ENCODE peak calls at places on chromosomes 4 and X, in nine cellular contexts. H, O, B, I, J, K, Q, A and U are unnamed samples.

GRCh38 chr4:8283631-8284121 is 14.1 kb downstream of the HTRA3 start:
- DNase-seq in O (no peak), H (no peak), Q (no peak), B (no peak), A (peak; percentile 66), J (no peak), K (no peak), I (no peak), U (peak; percentile 77)

GRCh38 chr4:96472103-96472867 is 632.4 kb downstream of the PDHA2 start:
- DNase-seq in Q (no peak), B (no peak), J (no peak), I (no peak), A (no peak), K (no peak), H (no peak), O (no peak), U (no peak)

GRCh38 chrX:37753384-37753783 is 26.5 kb upstream of the CYBB start:
- DNase-seq in A (no peak), Q (no peak), K (no peak), I (no peak), J (no peak), B (no peak), O (no peak), H (no peak), U (no peak)

GRCh38 chr4:26183017-26183416 is 137.8 kb upstream of the RBPJ start:
- DNase-seq in J (no peak), A (no peak), B (no peak), I (no peak), O (no peak), H (no peak), K (peak; percentile 76), Q (no peak), U (no peak)

GRCh38 chr4:140252144-140252741 is 98.3 kb upstream of the MAML3 start:
- DNase-seq in Q (no peak), H (peak; percentile 46), B (peak; percentile 10), K (peak; percentile 21), J (no peak), O (no peak), A (no peak), I (peak; percentile 47), U (peak; percentile 81)

GRCh38 chrX:155938132-155938531 is 57.0 kb downstream of the VAMP7 start:
- DNase-seq in Q (no peak), B (no peak), A (no peak), K (no peak), I (no peak), O (no peak), J (no peak), H (no peak), U (no peak)

GRCh38 chrX:130321550-130321949 is 18.2 kb upstream of the SLC25A14 start:
- DNase-seq in Q (no peak), B (no peak), K (no peak), A (no peak), I (no peak), H (no peak), J (no peak), O (peak; percentile 5), U (no peak)

GRCh38 chr4:173264245-173264959 is 69.8 kb downstream of the HMGB2 start:
- DNase-seq in Q (no peak), O (no peak), H (peak; percentile 31), B (peak; percentile 8), J (no peak), A (no peak), K (no peak), I (no peak), U (peak; percentile 20)

GRCh38 chrX:38175140-38175539 is 45.5 kb downstream of the SRPX start:
- DNase-seq in O (peak; percentile 3), B (no peak), A (no peak), H (peak; percentile 27), I (peak; percentile 53), Q (no peak), J (no peak), K (peak; percentile 66), U (peak; percentile 75)

GRCh38 chr4:37934096-37934495 is 26.1 kb upstream of the PTTG2 start:
- DNase-seq in J (no peak), A (no peak), H (no peak), K (no peak), I (no peak), O (no peak), B (no peak), Q (no peak), U (no peak)

GRCh38 chr4:132062611-132063239 is 1086.4 kb upstream of the PCDH10 start:
- DNase-seq in I (peak; percentile 3), K (no peak), Q (no peak), J (no peak), B (no peak), O (no peak), A (no peak), H (no peak), U (no peak)

GRCh38 chr4:16686195-16686594 is 212.2 kb downstream of the LDB2 start:
- DNase-seq in O (no peak), H (no peak), K (peak; percentile 42), B (no peak), J (no peak), A (no peak), I (no peak), Q (no peak), U (no peak)

GRCh38 chr4:38774181-38774580 is 8.6 kb downstream of the TLR10 start:
- DNase-seq in J (no peak), A (no peak), K (peak; percentile 28), Q (no peak), I (no peak), H (no peak), O (no peak), B (no peak), U (no peak)

GRCh38 chr4:183008492-183008891 is 90.6 kb upstream of the WWC2 start:
- DNase-seq in A (no peak), Q (no peak), O (no peak), I (no peak), H (no peak), J (no peak), B (no peak), K (no peak), U (peak; percentile 79)

GRCh38 chrX:129678176-129678880 is 23.6 kb upstream of the APLN start:
- DNase-seq in A (peak; percentile 89), K (peak; percentile 81), J (no peak), O (no peak), B (peak; percentile 52), H (peak; percentile 61), Q (no peak), I (peak; percentile 37), U (no peak)

GRCh38 chrX:113400193-113400704 is 559.6 kb upstream of the AMOT start:
- DNase-seq in B (no peak), H (no peak), K (peak; percentile 6), O (no peak), A (no peak), J (no peak), I (peak; percentile 26), Q (no peak), U (peak; percentile 56)

GRCh38 chr4:26032142-26032541 is 118.1 kb downstream of the SMIM20 start:
- DNase-seq in B (no peak), Q (no peak), H (no peak), A (no peak), K (peak; percentile 58), O (no peak), J (no peak), I (no peak), U (no peak)

GRCh38 chrX:54529559-54530357 is at the start of gene GNL3L:
- DNase-seq in B (peak; percentile 76), H (peak; percentile 90), A (peak; percentile 94), I (peak; percentile 87), Q (peak; percentile 77), O (peak; percentile 49), K (peak; percentile 83), J (peak; percentile 83), U (peak; percentile 94)

GRCh38 chr4:4480685-4481393 is 61.0 kb downstream of the STX18 start:
- DNase-seq in Q (no peak), O (no peak), K (no peak), B (no peak), H (no peak), A (no peak), I (no peak), J (no peak), U (no peak)
- TF ChIP-seq CTCF in Q (peak; percentile 23), O (peak; percentile 37), K (peak; percentile 53), B (no peak), H (no peak), A (no peak), I (peak; percentile 63), J (no peak), U (peak; percentile 67)

GRCh38 chrX:97400492-97400891 is 516.8 kb downstream of the RPA4 start:
- DNase-seq in H (no peak), I (no peak), B (no peak), O (no peak), J (no peak), A (no peak), Q (no peak), K (peak; percentile 31), U (no peak)

GRCh38 chrX:97397371-97397770 is 513.7 kb downstream of the RPA4 start:
- DNase-seq in A (no peak), J (no peak), I (no peak), Q (no peak), O (no peak), H (no peak), K (peak; percentile 39), B (no peak), U (no peak)

GRCh38 chrX:97401154-97401553 is 517.4 kb downstream of the RPA4 start:
- DNase-seq in I (no peak), H (no peak), Q (no peak), K (no peak), B (no peak), J (no peak), O (peak; percentile 68), A (no peak), U (no peak)

GRCh38 chrX:97399400-97399799 is 515.7 kb downstream of the RPA4 start:
- DNase-seq in Q (no peak), B (no peak), O (peak; percentile 44), K (peak; percentile 56), A (no peak), H (no peak), J (no peak), I (no peak), U (no peak)

GRCh38 chrX:97398030-97398551 is 514.4 kb downstream of the RPA4 start:
- DNase-seq in J (no peak), B (no peak), I (no peak), A (no peak), H (no peak), K (peak; percentile 16), Q (no peak), O (peak; percentile 55), U (no peak)
- H3K4me1 ChIP-seq in J (no peaks in the 10 kb centered on the region), B (no peaks in the 10 kb centered on the region), I (peaks cover 23% of the 10 kb centered on the region), A (no peaks in the 10 kb centered on the region), H (no peaks in the 10 kb centered on the region), K (peaks cover 46% of the 10 kb centered on the region), Q (no peaks in the 10 kb centered on the region), O (peaks cover 23% of the 10 kb centered on the region), U (no peaks in the 10 kb centered on the region)

GRCh38 chrX:10617964-10618342 is 2.4 kb downstream of the MID1 start:
- DNase-seq in J (no peak), A (no peak), B (no peak), Q (no peak), H (no peak), I (no peak), K (peak; percentile 93), O (no peak), U (no peak)
- H3K4me3 ChIP-seq in J (peak overlapping the region; percentile 70), A (no peak overlapping the region), B (no peak overlapping the region), Q (peak overlapping the region; percentile 67), H (peak overlapping the region; percentile 58), I (no peak overlapping the region), K (peak overlapping the region; percentile 86), O (no peak overlapping the region), U (peak overlapping the region; percentile 86)

DNA sequence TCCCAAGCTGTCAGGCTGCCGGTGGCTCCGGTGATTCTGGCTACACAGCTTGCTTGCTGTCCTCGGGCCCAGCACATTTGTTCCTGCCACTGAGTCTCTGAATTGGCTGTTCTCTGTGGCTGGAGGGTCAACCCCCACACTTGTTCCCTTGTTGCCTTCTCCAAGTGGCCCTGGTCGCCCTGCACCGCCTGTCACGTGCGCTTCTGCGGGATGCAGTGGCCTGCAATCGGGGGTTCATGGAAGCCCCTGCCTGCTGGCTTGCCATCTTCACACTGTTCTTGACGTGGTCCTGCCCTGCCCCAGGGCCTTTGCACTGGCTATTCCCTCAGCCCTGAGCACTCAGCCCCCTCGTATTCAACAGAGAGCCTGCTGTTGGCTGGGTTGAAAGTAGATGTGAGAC is 8.1 kb downstream of the CLCN4 start:
- DNase-seq in H (no peak), Q (no peak), A (no peak), O (no peak), J (no peak), I (no peak), B (no peak), K (no peak), U (no peak)
- TF ChIP-seq CTCF in H (no peak), Q (no peak), A (no peak), O (no peak), J (no peak), I (no peak), B (no peak), K (no peak), U (no peak)